ENCODE peak calls at places on chromosome 17, in ten cellular contexts. One of them, this sample, is unnamed.

GRCh38 chr17:21289902-21290571 is 5.5 kb downstream of the MAP2K3 start:
- DNase-seq in activated T-cell treated with anti-CD3 and anti-CD28 coated beads, Interleukin-2, amount 50 U/mL, for 72 hours: no peak
- DNase-seq in Daoy: no peak
- DNase-seq in pancreas: peak
- DNase-seq in IMR-90: no peak
- DNase-seq in activated naive CD4-positive, alpha-beta T cell: no peak
- DNase-seq in central memory CD4-positive, alpha-beta T cell: no peak
- DNase-seq in NCI-H748 treated with DMSO at 0.1 percent for 48 hours: no peak
- DNase-seq in iPS-NIHi11: no peak
- DNase-seq in NCI-H2081: no peak
- DNase-seq in this sample: no peak

GRCh38 chr17:16872836-16873653 is 98.9 kb downstream of the TNFRSF13B start:
- DNase-seq in IMR-90: no peak
- DNase-seq in NCI-H2081: peak
- DNase-seq in iPS-NIHi11: peak
- DNase-seq in central memory CD4-positive, alpha-beta T cell: no peak
- DNase-seq in NCI-H748 treated with DMSO at 0.1 percent for 48 hours: no peak
- DNase-seq in pancreas: no peak
- DNase-seq in Daoy: peak
- DNase-seq in activated T-cell treated with anti-CD3 and anti-CD28 coated beads, Interleukin-2, amount 50 U/mL, for 72 hours: peak
- DNase-seq in activated naive CD4-positive, alpha-beta T cell: no peak
- DNase-seq in this sample: peak

GRCh38 chr17:40490289-40490853 is 11.1 kb downstream of the TNS4 start:
- DNase-seq in NCI-H2081: no peak
- DNase-seq in iPS-NIHi11: peak
- DNase-seq in activated T-cell treated with anti-CD3 and anti-CD28 coated beads, Interleukin-2, amount 50 U/mL, for 72 hours: peak
- DNase-seq in pancreas: no peak
- DNase-seq in central memory CD4-positive, alpha-beta T cell: no peak
- DNase-seq in activated naive CD4-positive, alpha-beta T cell: no peak
- DNase-seq in Daoy: peak
- DNase-seq in NCI-H748 treated with DMSO at 0.1 percent for 48 hours: no peak
- DNase-seq in IMR-90: peak
- DNase-seq in this sample: no peak

GRCh38 chr17:79563237-79564013 is 47.4 kb downstream of the RBFOX3 start:
- DNase-seq in NCI-H2081: no peak
- DNase-seq in NCI-H748 treated with DMSO at 0.1 percent for 48 hours: no peak
- DNase-seq in activated naive CD4-positive, alpha-beta T cell: no peak
- DNase-seq in iPS-NIHi11: no peak
- DNase-seq in IMR-90: no peak
- DNase-seq in central memory CD4-positive, alpha-beta T cell: no peak
- DNase-seq in activated T-cell treated with anti-CD3 and anti-CD28 coated beads, Interleukin-2, amount 50 U/mL, for 72 hours: no peak
- DNase-seq in pancreas: no peak
- DNase-seq in Daoy: peak
- DNase-seq in this sample: no peak

GRCh38 chr17:63395075-63395815 is 50.9 kb downstream of the CYB561 start:
- DNase-seq in activated naive CD4-positive, alpha-beta T cell: no peak
- DNase-seq in NCI-H748 treated with DMSO at 0.1 percent for 48 hours: no peak
- DNase-seq in iPS-NIHi11: no peak
- DNase-seq in pancreas: no peak
- DNase-seq in activated T-cell treated with anti-CD3 and anti-CD28 coated beads, Interleukin-2, amount 50 U/mL, for 72 hours: no peak
- DNase-seq in IMR-90: peak
- DNase-seq in central memory CD4-positive, alpha-beta T cell: no peak
- DNase-seq in Daoy: peak
- DNase-seq in NCI-H2081: no peak
- DNase-seq in this sample: no peak

GRCh38 chr17:4956493-4957061 is 5.7 kb downstream of the ENO3 start:
- DNase-seq in activated T-cell treated with anti-CD3 and anti-CD28 coated beads, Interleukin-2, amount 50 U/mL, for 72 hours: no peak
- DNase-seq in NCI-H2081: no peak
- DNase-seq in activated naive CD4-positive, alpha-beta T cell: no peak
- DNase-seq in central memory CD4-positive, alpha-beta T cell: no peak
- DNase-seq in iPS-NIHi11: no peak
- DNase-seq in Daoy: no peak
- DNase-seq in NCI-H748 treated with DMSO at 0.1 percent for 48 hours: no peak
- DNase-seq in pancreas: no peak
- DNase-seq in IMR-90: no peak
- DNase-seq in this sample: no peak

GRCh38 chr17:4163951-4164350 is 21.0 kb downstream of the CYB5D2 start:
- DNase-seq in NCI-H2081: no peak
- DNase-seq in iPS-NIHi11: no peak
- DNase-seq in central memory CD4-positive, alpha-beta T cell: no peak
- DNase-seq in NCI-H748 treated with DMSO at 0.1 percent for 48 hours: no peak
- DNase-seq in activated naive CD4-positive, alpha-beta T cell: no peak
- DNase-seq in Daoy: no peak
- DNase-seq in pancreas: no peak
- DNase-seq in IMR-90: peak
- DNase-seq in activated T-cell treated with anti-CD3 and anti-CD28 coated beads, Interleukin-2, amount 50 U/mL, for 72 hours: no peak
- DNase-seq in this sample: no peak

GRCh38 chr17:549197-550040 is 165.2 kb downstream of the VPS53 start:
- DNase-seq in pancreas: no peak
- DNase-seq in NCI-H2081: no peak
- DNase-seq in Daoy: no peak
- DNase-seq in activated T-cell treated with anti-CD3 and anti-CD28 coated beads, Interleukin-2, amount 50 U/mL, for 72 hours: no peak
- DNase-seq in NCI-H748 treated with DMSO at 0.1 percent for 48 hours: no peak
- DNase-seq in activated naive CD4-positive, alpha-beta T cell: no peak
- DNase-seq in IMR-90: peak
- DNase-seq in iPS-NIHi11: no peak
- DNase-seq in central memory CD4-positive, alpha-beta T cell: no peak
- DNase-seq in this sample: no peak

GRCh38 chr17:7858487-7858832 is 657 bp downstream of the CYB5D1 start:
- DNase-seq in central memory CD4-positive, alpha-beta T cell: no peak
- DNase-seq in Daoy: peak
- DNase-seq in IMR-90: peak
- DNase-seq in activated T-cell treated with anti-CD3 and anti-CD28 coated beads, Interleukin-2, amount 50 U/mL, for 72 hours: peak
- DNase-seq in iPS-NIHi11: peak
- DNase-seq in NCI-H748 treated with DMSO at 0.1 percent for 48 hours: peak
- DNase-seq in activated naive CD4-positive, alpha-beta T cell: no peak
- DNase-seq in NCI-H2081: no peak
- DNase-seq in pancreas: peak
- DNase-seq in this sample: peak

GRCh38 chr17:31095239-31096105 is 695 bp downstream of the NF1 start:
- DNase-seq in Daoy: peak
- DNase-seq in iPS-NIHi11: peak
- DNase-seq in activated naive CD4-positive, alpha-beta T cell: no peak
- DNase-seq in IMR-90: peak
- DNase-seq in NCI-H2081: peak
- DNase-seq in pancreas: peak
- DNase-seq in central memory CD4-positive, alpha-beta T cell: peak
- DNase-seq in NCI-H748 treated with DMSO at 0.1 percent for 48 hours: no peak
- DNase-seq in activated T-cell treated with anti-CD3 and anti-CD28 coated beads, Interleukin-2, amount 50 U/mL, for 72 hours: peak
- DNase-seq in this sample: peak

GRCh38 chr17:46028374-46028773 is 29.3 kb downstream of the STH start:
- DNase-seq in NCI-H748 treated with DMSO at 0.1 percent for 48 hours: no peak
- DNase-seq in central memory CD4-positive, alpha-beta T cell: no peak
- DNase-seq in activated T-cell treated with anti-CD3 and anti-CD28 coated beads, Interleukin-2, amount 50 U/mL, for 72 hours: no peak
- DNase-seq in iPS-NIHi11: no peak
- DNase-seq in NCI-H2081: no peak
- DNase-seq in activated naive CD4-positive, alpha-beta T cell: no peak
- DNase-seq in IMR-90: no peak
- DNase-seq in pancreas: no peak
- DNase-seq in Daoy: no peak
- DNase-seq in this sample: no peak

GRCh38 chr17:64146418-64147109 is 16.6 kb upstream of the ERN1 start:
- DNase-seq in activated T-cell treated with anti-CD3 and anti-CD28 coated beads, Interleukin-2, amount 50 U/mL, for 72 hours: peak
- DNase-seq in Daoy: peak
- DNase-seq in iPS-NIHi11: no peak
- DNase-seq in NCI-H2081: peak
- DNase-seq in NCI-H748 treated with DMSO at 0.1 percent for 48 hours: peak
- DNase-seq in pancreas: peak
- DNase-seq in IMR-90: peak
- DNase-seq in central memory CD4-positive, alpha-beta T cell: peak
- DNase-seq in activated naive CD4-positive, alpha-beta T cell: peak
- DNase-seq in this sample: peak

GRCh38 chr17:45666641-45667040 is 117.5 kb upstream of the CRHR1 start:
- DNase-seq in Daoy: no peak
- DNase-seq in NCI-H2081: no peak
- DNase-seq in central memory CD4-positive, alpha-beta T cell: no peak
- DNase-seq in pancreas: no peak
- DNase-seq in NCI-H748 treated with DMSO at 0.1 percent for 48 hours: no peak
- DNase-seq in activated T-cell treated with anti-CD3 and anti-CD28 coated beads, Interleukin-2, amount 50 U/mL, for 72 hours: no peak
- DNase-seq in iPS-NIHi11: no peak
- DNase-seq in activated naive CD4-positive, alpha-beta T cell: no peak
- DNase-seq in IMR-90: no peak
- DNase-seq in this sample: no peak

GRCh38 chr17:64506201-64506575 is at the start of gene DDX5:
- DNase-seq in iPS-NIHi11: peak
- DNase-seq in activated T-cell treated with anti-CD3 and anti-CD28 coated beads, Interleukin-2, amount 50 U/mL, for 72 hours: peak
- DNase-seq in IMR-90: peak
- DNase-seq in central memory CD4-positive, alpha-beta T cell: peak
- DNase-seq in Daoy: peak
- DNase-seq in NCI-H2081: peak
- DNase-seq in pancreas: peak
- DNase-seq in NCI-H748 treated with DMSO at 0.1 percent for 48 hours: peak
- DNase-seq in activated naive CD4-positive, alpha-beta T cell: peak
- DNase-seq in this sample: peak

GRCh38 chr17:50559674-50560184 is 786 bp upstream of the CACNA1G start:
- DNase-seq in NCI-H748 treated with DMSO at 0.1 percent for 48 hours: no peak
- DNase-seq in activated naive CD4-positive, alpha-beta T cell: no peak
- DNase-seq in central memory CD4-positive, alpha-beta T cell: peak
- DNase-seq in pancreas: peak
- DNase-seq in activated T-cell treated with anti-CD3 and anti-CD28 coated beads, Interleukin-2, amount 50 U/mL, for 72 hours: peak
- DNase-seq in IMR-90: peak
- DNase-seq in Daoy: peak
- DNase-seq in NCI-H2081: no peak
- DNase-seq in iPS-NIHi11: peak
- DNase-seq in this sample: peak

GRCh38 chr17:82687375-82687861 is 11.1 kb downstream of the RAB40B start:
- DNase-seq in iPS-NIHi11: no peak
- DNase-seq in pancreas: peak
- DNase-seq in Daoy: no peak
- DNase-seq in activated naive CD4-positive, alpha-beta T cell: no peak
- DNase-seq in central memory CD4-positive, alpha-beta T cell: no peak
- DNase-seq in activated T-cell treated with anti-CD3 and anti-CD28 coated beads, Interleukin-2, amount 50 U/mL, for 72 hours: no peak
- DNase-seq in IMR-90: peak
- DNase-seq in NCI-H748 treated with DMSO at 0.1 percent for 48 hours: no peak
- DNase-seq in NCI-H2081: no peak
- DNase-seq in this sample: peak

GRCh38 chr17:73667184-73667959 is 23.1 kb upstream of the SDK2 start:
- DNase-seq in IMR-90: no peak
- DNase-seq in Daoy: no peak
- DNase-seq in activated naive CD4-positive, alpha-beta T cell: no peak
- DNase-seq in activated T-cell treated with anti-CD3 and anti-CD28 coated beads, Interleukin-2, amount 50 U/mL, for 72 hours: no peak
- DNase-seq in iPS-NIHi11: no peak
- DNase-seq in central memory CD4-positive, alpha-beta T cell: no peak
- DNase-seq in pancreas: no peak
- DNase-seq in NCI-H2081: no peak
- DNase-seq in NCI-H748 treated with DMSO at 0.1 percent for 48 hours: no peak
- DNase-seq in this sample: no peak

GRCh38 chr17:21375757-21376584 is at the start of gene KCNJ12:
- DNase-seq in activated naive CD4-positive, alpha-beta T cell: no peak
- DNase-seq in activated T-cell treated with anti-CD3 and anti-CD28 coated beads, Interleukin-2, amount 50 U/mL, for 72 hours: no peak
- DNase-seq in central memory CD4-positive, alpha-beta T cell: no peak
- DNase-seq in pancreas: peak
- DNase-seq in Daoy: peak
- DNase-seq in iPS-NIHi11: peak
- DNase-seq in NCI-H748 treated with DMSO at 0.1 percent for 48 hours: no peak
- DNase-seq in NCI-H2081: no peak
- DNase-seq in IMR-90: no peak
- DNase-seq in this sample: peak

GRCh38 chr17:47776330-47777197 is 43.5 kb downstream of the TBX21 start:
- DNase-seq in activated T-cell treated with anti-CD3 and anti-CD28 coated beads, Interleukin-2, amount 50 U/mL, for 72 hours: peak
- DNase-seq in Daoy: peak
- DNase-seq in activated naive CD4-positive, alpha-beta T cell: no peak
- DNase-seq in IMR-90: peak
- DNase-seq in iPS-NIHi11: peak
- DNase-seq in NCI-H2081: peak
- DNase-seq in pancreas: no peak
- DNase-seq in NCI-H748 treated with DMSO at 0.1 percent for 48 hours: peak
- DNase-seq in central memory CD4-positive, alpha-beta T cell: peak
- DNase-seq in this sample: peak

GRCh38 chr17:75824050-75824552 is 20.1 kb downstream of the UNC13D start:
- DNase-seq in NCI-H748 treated with DMSO at 0.1 percent for 48 hours: no peak
- DNase-seq in NCI-H2081: no peak
- DNase-seq in central memory CD4-positive, alpha-beta T cell: no peak
- DNase-seq in IMR-90: no peak
- DNase-seq in iPS-NIHi11: no peak
- DNase-seq in pancreas: peak
- DNase-seq in activated naive CD4-positive, alpha-beta T cell: no peak
- DNase-seq in activated T-cell treated with anti-CD3 and anti-CD28 coated beads, Interleukin-2, amount 50 U/mL, for 72 hours: no peak
- DNase-seq in Daoy: no peak
- DNase-seq in this sample: no peak

This sample was measured in D341Med.